ENCODE peak calls at places on chromosomes 5 and 9, in seven cellular contexts. One of them, this sample, is unnamed.

GRCh38 chr9:114718801-114719221 is 36.8 kb upstream of the TEX48 start:
- DNase-seq in KG1: no peak
- DNase-seq in HuH-7: no peak
- DNase-seq in gastrocnemius medialis: no peak
- DNase-seq in G401: no peak
- DNase-seq in SJCRH30: no peak
- DNase-seq in CD8-positive, alpha-beta T cell: peak
- DNase-seq in this sample: peak

GRCh38 chr5:68459093-68459492 is 243.5 kb downstream of the PIK3R1 start:
- DNase-seq in KG1: no peak
- DNase-seq in HuH-7: no peak
- DNase-seq in gastrocnemius medialis: no peak
- DNase-seq in G401: no peak
- DNase-seq in SJCRH30: peak
- DNase-seq in CD8-positive, alpha-beta T cell: no peak
- DNase-seq in this sample: no peak

GRCh38 chr5:124963236-124963929 is 216.9 kb upstream of the ZNF608 start:
- DNase-seq in KG1: no peak
- DNase-seq in HuH-7: peak
- DNase-seq in gastrocnemius medialis: no peak
- DNase-seq in G401: no peak
- DNase-seq in SJCRH30: peak
- DNase-seq in CD8-positive, alpha-beta T cell: no peak
- DNase-seq in this sample: no peak

GRCh38 chr5:179731791-179732411 is 721 bp upstream of the MAML1 start:
- DNase-seq in KG1: no peak
- DNase-seq in HuH-7: no peak
- DNase-seq in gastrocnemius medialis: peak
- DNase-seq in G401: no peak
- DNase-seq in SJCRH30: peak
- DNase-seq in CD8-positive, alpha-beta T cell: peak
- DNase-seq in this sample: no peak

GRCh38 chr9:125764198-125764597 is 17.0 kb downstream of the PBX3 start:
- DNase-seq in KG1: no peak
- DNase-seq in HuH-7: no peak
- DNase-seq in gastrocnemius medialis: no peak
- DNase-seq in G401: no peak
- DNase-seq in SJCRH30: no peak
- DNase-seq in CD8-positive, alpha-beta T cell: no peak
- DNase-seq in this sample: no peak

GRCh38 chr9:129011761-129012281 is 16.3 kb downstream of the SH3GLB2 start:
- DNase-seq in KG1: no peak
- DNase-seq in HuH-7: no peak
- DNase-seq in gastrocnemius medialis: no peak
- DNase-seq in G401: no peak
- DNase-seq in SJCRH30: peak
- DNase-seq in CD8-positive, alpha-beta T cell: no peak
- DNase-seq in this sample: no peak

GRCh38 chr5:31638286-31638685 is 645 bp upstream of the PDZD2 start:
- DNase-seq in KG1: no peak
- DNase-seq in HuH-7: peak
- DNase-seq in gastrocnemius medialis: no peak
- DNase-seq in G401: peak
- DNase-seq in SJCRH30: peak
- DNase-seq in CD8-positive, alpha-beta T cell: no peak
- DNase-seq in this sample: no peak

GRCh38 chr9:2992427-2992826 is 148.5 kb upstream of the PUM3 start:
- DNase-seq in KG1: no peak
- DNase-seq in HuH-7: no peak
- DNase-seq in gastrocnemius medialis: no peak
- DNase-seq in G401: no peak
- DNase-seq in SJCRH30: peak
- DNase-seq in CD8-positive, alpha-beta T cell: no peak
- DNase-seq in this sample: no peak

This sample was measured in T-cell.